ENCODE peak calls at places on chromosomes 11 and 22, in six cellular contexts. Z is AG09309, X is left cardiac atrium, F is EL, O is Calu3, D is germinal center. H is an unnamed sample.

GRCh38 chr11:130313383-130314183 is 1.1 kb downstream of the ZBTB44 start:
- DNase-seq in Z (no peak), D (no peak), X (no peak), O (no peak), F (peak), H (peak)

GRCh38 chr11:102138677-102139076 is 28.4 kb downstream of the YAP1 start:
- DNase-seq in D (no peak), F (peak), O (no peak), Z (no peak), X (no peak), H (no peak)

GRCh38 chr22:30643055-30643875 is 7.7 kb downstream of the SLC35E4 start:
- DNase-seq in D (no peak), F (no peak), Z (no peak), X (no peak), O (no peak), H (no peak)

GRCh38 chr11:61974766-61975631 is 7.6 kb upstream of the FTH1 start:
- DNase-seq in Z (no peak), F (no peak), O (no peak), X (no peak), D (no peak), H (no peak)

GRCh38 chr22:24289138-24289537 is 18.5 kb downstream of the SPECC1L start:
- DNase-seq in X (no peak), F (peak), O (no peak), D (no peak), Z (peak), H (no peak)

GRCh38 chr11:67465190-67465522 is 3.9 kb downstream of the TMEM134 start:
- DNase-seq in O (no peak), X (no peak), F (no peak), Z (no peak), D (no peak), H (no peak)

GRCh38 chr22:44676441-44677298 is 25.3 kb upstream of the PRR5 start:
- DNase-seq in Z (no peak), D (no peak), X (peak), O (no peak), F (no peak), H (no peak)

GRCh38 chr11:35316161-35316560 is 103.2 kb downstream of the SLC1A2 start:
- DNase-seq in Z (no peak), O (no peak), D (no peak), X (no peak), F (peak), H (no peak)

GRCh38 chr11:8233691-8234424 is 29.8 kb downstream of the LMO1 start:
- DNase-seq in D (no peak), Z (no peak), F (peak), O (no peak), X (no peak), H (no peak)

GRCh38 chr11:119704849-119705248 is 24.2 kb downstream of the NECTIN1 start:
- DNase-seq in O (no peak), D (no peak), X (no peak), F (no peak), Z (no peak), H (no peak)

GRCh38 chr22:20080776-20081654 is 974 bp downstream of the DGCR8 start:
- DNase-seq in Z (peak), D (no peak), F (peak), X (peak), O (peak), H (peak)

GRCh38 chr22:49328076-49328475 is 499.6 kb downstream of the BRD1 start:
- DNase-seq in F (no peak), X (no peak), O (no peak), D (no peak), Z (no peak), H (no peak)

GRCh38 chr11:64539711-64540420 is 51.2 kb upstream of the SLC22A12 start:
- DNase-seq in D (no peak), O (no peak), X (no peak), Z (no peak), F (no peak), H (no peak)

GRCh38 chr11:124415356-124415923 is 9.2 kb downstream of the OR8B4 start:
- DNase-seq in Z (peak), F (peak), X (no peak), O (no peak), D (peak), H (peak)

GRCh38 chr11:21511835-21512440 is 680.9 kb upstream of the ANO5 start:
- DNase-seq in X (peak), Z (no peak), F (peak), D (peak), O (peak), H (peak)

GRCh38 chr11:133821776-133822175 is 23.5 kb downstream of the SPATA19 start:
- DNase-seq in X (peak), Z (no peak), O (peak), D (peak), F (no peak), H (peak)

GRCh38 chr11:6607190-6607635 is 3.6 kb downstream of the ILK start:
- DNase-seq in X (no peak), F (no peak), D (no peak), O (no peak), Z (no peak), H (no peak)

GRCh38 chr11:61108847-61109585 is 6.7 kb downstream of the CD5 start:
- DNase-seq in O (no peak), X (no peak), Z (no peak), D (no peak), F (no peak), H (no peak)

GRCh38 chr11:119093951-119094815 is 7.5 kb downstream of the DPAGT1 start:
- DNase-seq in X (peak), O (peak), Z (no peak), D (peak), F (peak), H (peak)

GRCh38 chr11:113675003-113675471 is 31.1 kb downstream of the TMPRSS5 start:
- DNase-seq in F (peak), O (no peak), D (no peak), X (no peak), Z (peak), H (peak)

GRCh38 chr22:50475652-50476002 is 792 bp upstream of the SBF1 start:
- DNase-seq in Z (no peak), O (no peak), X (no peak), D (no peak), F (no peak), H (no peak)

GRCh38 chr11:40306938-40307548 is 1152.4 kb downstream of the LRRC4C start:
- DNase-seq in X (no peak), D (peak), O (no peak), F (peak), Z (no peak), H (peak)

GRCh38 chr11:35144103-35144741 is 5.3 kb downstream of the CD44 start:
- DNase-seq in D (peak), X (no peak), F (peak), O (peak), Z (peak), H (peak)

GRCh38 chr11:87870081-87870480 is 305.2 kb downstream of the RAB38 start:
- DNase-seq in O (no peak), F (peak), Z (no peak), X (no peak), D (no peak), H (no peak)

GRCh38 chr11:72004515-72005346 is 6.0 kb downstream of the IL18BP start:
- DNase-seq in F (no peak), Z (no peak), D (no peak), O (no peak), X (no peak), H (no peak)

GRCh38 chr11:69938206-69938605 is 119.0 kb upstream of the FGF3 start:
- DNase-seq in O (no peak), Z (no peak), X (no peak), F (no peak), D (no peak), H (no peak)

GRCh38 chr11:43947003-43947500 is 4.6 kb downstream of the C11orf96 start:
- DNase-seq in Z (no peak), O (no peak), D (no peak), F (no peak), X (peak), H (peak)

GRCh38 chr11:129372609-129373488 is 2.8 kb upstream of the BARX2 start:
- DNase-seq in X (no peak), D (no peak), F (no peak), O (no peak), Z (no peak), H (no peak)

GRCh38 chr11:61616443-61616842 is 35.6 kb upstream of the SYT7 start:
- DNase-seq in X (no peak), Z (no peak), F (peak), O (no peak), D (no peak), H (no peak)

GRCh38 chr11:1793091-1793490 is 29.4 kb upstream of the CTSD start:
- DNase-seq in Z (no peak), D (no peak), O (no peak), X (no peak), F (no peak), H (no peak)

GRCh38 chr11:2794947-2795346 is 90.6 kb downstream of the CDKN1C start:
- DNase-seq in X (peak), D (no peak), Z (no peak), O (no peak), F (no peak), H (no peak)

GRCh38 chr11:32426819-32427615 is 8.3 kb downstream of the WT1 start:
- DNase-seq in O (no peak), D (no peak), F (no peak), Z (no peak), X (peak), H (no peak)

GRCh38 chr11:86303257-86303656 is 1.2 kb downstream of the HIKESHI start:
- DNase-seq in D (no peak), O (no peak), X (no peak), Z (no peak), F (peak), H (no peak)

GRCh38 chr11:67415501-67416304 is at the start of gene CARNS1:
- DNase-seq in O (no peak), F (no peak), Z (no peak), X (no peak), D (no peak), H (no peak)

GRCh38 chr11:36730761-36731160 is 132.7 kb upstream of the RAG2 start:
- DNase-seq in D (no peak), O (no peak), F (no peak), X (no peak), Z (no peak), H (no peak)

GRCh38 chr11:69301491-69302401 is 7.8 kb downstream of the MYEOV start:
- DNase-seq in F (peak), O (peak), Z (no peak), X (peak), D (no peak), H (no peak)